ENCODE peak calls at places on chromosomes 5 and 9, in nine cellular contexts. One of them, this sample, is unnamed.

GRCh38 chr9:124359426-124359825 is 55.8 kb downstream of the PSMB7 start:
- DNase-seq in KBM-7: no peak
- DNase-seq in CD8-positive, alpha-beta memory T cell: no peak
- DNase-seq in posterior cingulate gyrus: no peak
- DNase-seq in ACHN: no peak
- DNase-seq in astrocyte of the spinal cord: no peak
- DNase-seq in LoVo: no peak
- DNase-seq in AG04450: no peak
- DNase-seq in neural crest cell: no peak
- DNase-seq in this sample: no peak

GRCh38 chr9:13354733-13355132 is 75.2 kb upstream of the MPDZ start:
- DNase-seq in AG04450: no peak
- DNase-seq in astrocyte of the spinal cord: peak
- DNase-seq in neural crest cell: no peak
- DNase-seq in KBM-7: no peak
- DNase-seq in ACHN: no peak
- DNase-seq in CD8-positive, alpha-beta memory T cell: no peak
- DNase-seq in posterior cingulate gyrus: no peak
- DNase-seq in LoVo: no peak
- DNase-seq in this sample: no peak

GRCh38 chr5:140633081-140633471 is at the start of gene CD14:
- DNase-seq in AG04450: no peak
- DNase-seq in neural crest cell: no peak
- DNase-seq in LoVo: no peak
- DNase-seq in ACHN: peak
- DNase-seq in CD8-positive, alpha-beta memory T cell: peak
- DNase-seq in posterior cingulate gyrus: peak
- DNase-seq in KBM-7: no peak
- DNase-seq in astrocyte of the spinal cord: peak
- DNase-seq in this sample: peak

GRCh38 chr5:61734966-61735365 is 402.9 kb downstream of the ZSWIM6 start:
- DNase-seq in KBM-7: no peak
- DNase-seq in astrocyte of the spinal cord: no peak
- DNase-seq in LoVo: no peak
- DNase-seq in posterior cingulate gyrus: no peak
- DNase-seq in AG04450: no peak
- DNase-seq in ACHN: no peak
- DNase-seq in CD8-positive, alpha-beta memory T cell: no peak
- DNase-seq in neural crest cell: no peak
- DNase-seq in this sample: no peak

GRCh38 chr9:126053913-126054312 is 272.7 kb upstream of the MVB12B start:
- DNase-seq in astrocyte of the spinal cord: no peak
- DNase-seq in neural crest cell: no peak
- DNase-seq in CD8-positive, alpha-beta memory T cell: no peak
- DNase-seq in KBM-7: no peak
- DNase-seq in ACHN: no peak
- DNase-seq in posterior cingulate gyrus: no peak
- DNase-seq in LoVo: no peak
- DNase-seq in AG04450: no peak
- DNase-seq in this sample: no peak

GRCh38 chr5:143491644-143492043 is 88.2 kb upstream of the NR3C1 start:
- DNase-seq in posterior cingulate gyrus: no peak
- DNase-seq in neural crest cell: no peak
- DNase-seq in ACHN: no peak
- DNase-seq in KBM-7: no peak
- DNase-seq in astrocyte of the spinal cord: no peak
- DNase-seq in CD8-positive, alpha-beta memory T cell: no peak
- DNase-seq in AG04450: no peak
- DNase-seq in LoVo: no peak
- DNase-seq in this sample: no peak

GRCh38 chr9:91071185-91071990 is 269.8 kb downstream of the SYK start:
- DNase-seq in ACHN: no peak
- DNase-seq in posterior cingulate gyrus: no peak
- DNase-seq in CD8-positive, alpha-beta memory T cell: no peak
- DNase-seq in neural crest cell: no peak
- DNase-seq in astrocyte of the spinal cord: peak
- DNase-seq in LoVo: peak
- DNase-seq in AG04450: peak
- DNase-seq in KBM-7: no peak
- DNase-seq in this sample: no peak

GRCh38 chr5:153456993-153457392 is 33.5 kb upstream of the GRIA1 start:
- DNase-seq in ACHN: peak
- DNase-seq in posterior cingulate gyrus: no peak
- DNase-seq in astrocyte of the spinal cord: no peak
- DNase-seq in CD8-positive, alpha-beta memory T cell: no peak
- DNase-seq in KBM-7: no peak
- DNase-seq in AG04450: no peak
- DNase-seq in neural crest cell: no peak
- DNase-seq in LoVo: no peak
- DNase-seq in this sample: no peak

GRCh38 chr5:52856564-52856963 is 68.8 kb downstream of the ITGA1 start:
- DNase-seq in neural crest cell: no peak
- DNase-seq in AG04450: no peak
- DNase-seq in KBM-7: peak
- DNase-seq in astrocyte of the spinal cord: no peak
- DNase-seq in CD8-positive, alpha-beta memory T cell: no peak
- DNase-seq in ACHN: peak
- DNase-seq in posterior cingulate gyrus: no peak
- DNase-seq in LoVo: no peak
- DNase-seq in this sample: no peak

GRCh38 chr9:83533296-83533695 is 4.9 kb downstream of the FRMD3 start:
- DNase-seq in CD8-positive, alpha-beta memory T cell: no peak
- DNase-seq in astrocyte of the spinal cord: no peak
- DNase-seq in AG04450: no peak
- DNase-seq in posterior cingulate gyrus: no peak
- DNase-seq in LoVo: no peak
- DNase-seq in ACHN: no peak
- DNase-seq in KBM-7: no peak
- DNase-seq in neural crest cell: no peak
- DNase-seq in this sample: no peak

GRCh38 chr9:117278020-117278419 is 136.8 kb downstream of the ASTN2 start:
- DNase-seq in KBM-7: no peak
- DNase-seq in neural crest cell: no peak
- DNase-seq in LoVo: no peak
- DNase-seq in AG04450: no peak
- DNase-seq in posterior cingulate gyrus: no peak
- DNase-seq in astrocyte of the spinal cord: no peak
- DNase-seq in ACHN: no peak
- DNase-seq in CD8-positive, alpha-beta memory T cell: no peak
- DNase-seq in this sample: no peak

GRCh38 chr5:149007174-149007573 is 55.7 kb downstream of the SH3TC2 start:
- DNase-seq in AG04450: no peak
- DNase-seq in neural crest cell: no peak
- DNase-seq in astrocyte of the spinal cord: peak
- DNase-seq in ACHN: no peak
- DNase-seq in posterior cingulate gyrus: no peak
- DNase-seq in LoVo: peak
- DNase-seq in KBM-7: no peak
- DNase-seq in CD8-positive, alpha-beta memory T cell: no peak
- DNase-seq in this sample: no peak

GRCh38 chr5:149651686-149652085 is 70.4 kb downstream of the ARHGEF37 start:
- DNase-seq in astrocyte of the spinal cord: no peak
- DNase-seq in KBM-7: peak
- DNase-seq in posterior cingulate gyrus: no peak
- DNase-seq in ACHN: no peak
- DNase-seq in AG04450: no peak
- DNase-seq in neural crest cell: no peak
- DNase-seq in CD8-positive, alpha-beta memory T cell: peak
- DNase-seq in LoVo: no peak
- DNase-seq in this sample: no peak

GRCh38 chr9:37923796-37924430 is 20.0 kb upstream of the SLC25A51 start:
- DNase-seq in KBM-7: no peak
- DNase-seq in ACHN: no peak
- DNase-seq in astrocyte of the spinal cord: no peak
- DNase-seq in AG04450: no peak
- DNase-seq in LoVo: no peak
- DNase-seq in posterior cingulate gyrus: no peak
- DNase-seq in CD8-positive, alpha-beta memory T cell: no peak
- DNase-seq in neural crest cell: no peak
- DNase-seq in this sample: no peak

GRCh38 chr5:151155777-151156731 is 1.5 kb downstream of the ANXA6 start:
- DNase-seq in posterior cingulate gyrus: no peak
- DNase-seq in KBM-7: peak
- DNase-seq in AG04450: no peak
- DNase-seq in astrocyte of the spinal cord: peak
- DNase-seq in ACHN: no peak
- DNase-seq in neural crest cell: peak
- DNase-seq in CD8-positive, alpha-beta memory T cell: no peak
- DNase-seq in LoVo: no peak
- DNase-seq in this sample: no peak

GRCh38 chr5:15790446-15791005 is 290.5 kb downstream of the FBXL7 start:
- DNase-seq in LoVo: no peak
- DNase-seq in astrocyte of the spinal cord: no peak
- DNase-seq in AG04450: no peak
- DNase-seq in KBM-7: no peak
- DNase-seq in neural crest cell: no peak
- DNase-seq in posterior cingulate gyrus: no peak
- DNase-seq in CD8-positive, alpha-beta memory T cell: no peak
- DNase-seq in ACHN: no peak
- DNase-seq in this sample: no peak

GRCh38 chr5:137389042-137389441 is 110.1 kb downstream of the SPOCK1 start:
- DNase-seq in astrocyte of the spinal cord: no peak
- DNase-seq in neural crest cell: no peak
- DNase-seq in ACHN: no peak
- DNase-seq in posterior cingulate gyrus: no peak
- DNase-seq in AG04450: no peak
- DNase-seq in KBM-7: no peak
- DNase-seq in CD8-positive, alpha-beta memory T cell: no peak
- DNase-seq in LoVo: no peak
- DNase-seq in this sample: no peak

GRCh38 chr5:60810036-60810435 is 34.0 kb downstream of the ELOVL7 start:
- DNase-seq in posterior cingulate gyrus: no peak
- DNase-seq in ACHN: no peak
- DNase-seq in neural crest cell: no peak
- DNase-seq in LoVo: no peak
- DNase-seq in AG04450: no peak
- DNase-seq in astrocyte of the spinal cord: no peak
- DNase-seq in KBM-7: no peak
- DNase-seq in CD8-positive, alpha-beta memory T cell: no peak
- DNase-seq in this sample: peak

GRCh38 chr9:134868751-134869553 is 11.7 kb upstream of the FCN2 start:
- DNase-seq in astrocyte of the spinal cord: no peak
- DNase-seq in KBM-7: no peak
- DNase-seq in ACHN: no peak
- DNase-seq in CD8-positive, alpha-beta memory T cell: no peak
- DNase-seq in posterior cingulate gyrus: no peak
- DNase-seq in LoVo: no peak
- DNase-seq in neural crest cell: no peak
- DNase-seq in AG04450: no peak
- DNase-seq in this sample: no peak

GRCh38 chr5:368162-369084 is 46.9 kb downstream of the AHRR start:
- DNase-seq in AG04450: peak
- DNase-seq in posterior cingulate gyrus: no peak
- DNase-seq in astrocyte of the spinal cord: peak
- DNase-seq in CD8-positive, alpha-beta memory T cell: no peak
- DNase-seq in ACHN: no peak
- DNase-seq in LoVo: no peak
- DNase-seq in neural crest cell: no peak
- DNase-seq in KBM-7: peak
- DNase-seq in this sample: no peak

GRCh38 chr5:10289353-10289752 is 18.3 kb downstream of the CMBL start:
- DNase-seq in LoVo: no peak
- DNase-seq in CD8-positive, alpha-beta memory T cell: no peak
- DNase-seq in posterior cingulate gyrus: no peak
- DNase-seq in astrocyte of the spinal cord: no peak
- DNase-seq in neural crest cell: no peak
- DNase-seq in ACHN: no peak
- DNase-seq in AG04450: no peak
- DNase-seq in KBM-7: no peak
- DNase-seq in this sample: no peak

GRCh38 chr5:151023047-151023615 is 2.7 kb downstream of the GPX3 start:
- DNase-seq in LoVo: no peak
- DNase-seq in AG04450: no peak
- DNase-seq in CD8-positive, alpha-beta memory T cell: no peak
- DNase-seq in posterior cingulate gyrus: no peak
- DNase-seq in ACHN: no peak
- DNase-seq in KBM-7: no peak
- DNase-seq in neural crest cell: no peak
- DNase-seq in astrocyte of the spinal cord: no peak
- DNase-seq in this sample: no peak

GRCh38 chr9:33448159-33448511 is 742 bp upstream of the AQP3 start:
- DNase-seq in neural crest cell: no peak
- DNase-seq in LoVo: no peak
- DNase-seq in astrocyte of the spinal cord: no peak
- DNase-seq in AG04450: no peak
- DNase-seq in KBM-7: no peak
- DNase-seq in ACHN: no peak
- DNase-seq in CD8-positive, alpha-beta memory T cell: no peak
- DNase-seq in posterior cingulate gyrus: no peak
- DNase-seq in this sample: no peak

GRCh38 chr9:97802276-97802675 is 50.8 kb upstream of the FOXE1 start:
- DNase-seq in KBM-7: no peak
- DNase-seq in AG04450: no peak
- DNase-seq in neural crest cell: no peak
- DNase-seq in astrocyte of the spinal cord: peak
- DNase-seq in posterior cingulate gyrus: no peak
- DNase-seq in CD8-positive, alpha-beta memory T cell: no peak
- DNase-seq in LoVo: peak
- DNase-seq in ACHN: peak
- DNase-seq in this sample: no peak

GRCh38 chr9:112487008-112487798 is 576 bp downstream of the KIAA1958 start:
- DNase-seq in neural crest cell: peak
- DNase-seq in ACHN: peak
- DNase-seq in CD8-positive, alpha-beta memory T cell: peak
- DNase-seq in astrocyte of the spinal cord: peak
- DNase-seq in AG04450: no peak
- DNase-seq in posterior cingulate gyrus: peak
- DNase-seq in KBM-7: peak
- DNase-seq in LoVo: peak
- DNase-seq in this sample: peak

GRCh38 chr5:21142791-21143190 is 1154.8 kb upstream of the CDH18 start:
- DNase-seq in neural crest cell: no peak
- DNase-seq in ACHN: no peak
- DNase-seq in CD8-positive, alpha-beta memory T cell: no peak
- DNase-seq in posterior cingulate gyrus: no peak
- DNase-seq in KBM-7: peak
- DNase-seq in AG04450: no peak
- DNase-seq in astrocyte of the spinal cord: no peak
- DNase-seq in LoVo: no peak
- DNase-seq in this sample: no peak

GRCh38 chr5:137316346-137316736 is 182.8 kb downstream of the SPOCK1 start:
- DNase-seq in neural crest cell: no peak
- DNase-seq in KBM-7: no peak
- DNase-seq in AG04450: no peak
- DNase-seq in posterior cingulate gyrus: no peak
- DNase-seq in LoVo: no peak
- DNase-seq in CD8-positive, alpha-beta memory T cell: no peak
- DNase-seq in ACHN: no peak
- DNase-seq in astrocyte of the spinal cord: peak
- DNase-seq in this sample: no peak

This sample was measured in NCI-H526 treated with DMSO at 0.1 percent for 48 hours.